ENCODE peak calls at places on chromosomes 16 and 17, in eight cellular contexts. G, L, J, A, Y, M, F and E are unnamed samples.

GRCh38 chr16:82192665-82193064 is 22.6 kb upstream of the MPHOSPH6 start:
- DNase-seq in M (no peak), Y (no peak), L (no peak), F (no peak), A (no peak), J (no peak), G (no peak), E (no peak)

GRCh38 chr17:18191967-18192366 is 8.3 kb downstream of the ALKBH5 start:
- DNase-seq in G (no peak), Y (no peak), M (no peak), F (no peak), J (no peak), A (no peak), L (no peak), E (no peak)

GRCh38 chr17:72967963-72968585 is 124.4 kb downstream of the SLC39A11 start:
- DNase-seq in M (no peak), Y (no peak), F (no peak), G (no peak), J (no peak), L (no peak), A (no peak), E (no peak)

GRCh38 chr17:78168906-78169793 is 769 bp downstream of the SYNGR2 start:
- DNase-seq in A (no peak), G (peak; percentile 82), L (peak; percentile 61), M (no peak), F (peak; percentile 81), Y (peak; percentile 41), J (no peak), E (peak; percentile 76)

GRCh38 chr16:11398851-11399250 is 53.6 kb downstream of the RMI2 start:
- DNase-seq in Y (no peak), A (no peak), L (no peak), J (no peak), G (no peak), F (no peak), M (no peak), E (no peak)

GRCh38 chr16:78134944-78135619 is 35.6 kb downstream of the WWOX start:
- DNase-seq in J (no peak), M (no peak), F (no peak), Y (no peak), L (no peak), A (no peak), G (no peak), E (no peak)

GRCh38 chr16:76926595-76926994 is 264.4 kb upstream of the MON1B start:
- DNase-seq in F (no peak), G (no peak), Y (no peak), L (no peak), M (no peak), A (no peak), J (no peak), E (no peak)

GRCh38 chr17:78005452-78006171 is 47.1 kb downstream of the TNRC6C start:
- DNase-seq in Y (no peak), G (no peak), A (no peak), L (no peak), J (no peak), F (no peak), M (no peak), E (no peak)

GRCh38 chr17:67050476-67051154 is 6.3 kb downstream of the CACNG1 start:
- DNase-seq in F (no peak), G (no peak), L (no peak), A (no peak), Y (no peak), J (no peak), M (no peak), E (no peak)

GRCh38 chr16:70646260-70647241 is at the start of gene IL34:
- DNase-seq in Y (no peak), L (peak; percentile 36), M (no peak), J (no peak), A (no peak), F (no peak), G (no peak), E (no peak)

GRCh38 chr17:50659220-50659619 is 24.5 kb downstream of the ABCC3 start:
- DNase-seq in G (no peak), J (no peak), L (no peak), M (no peak), Y (no peak), F (no peak), A (no peak), E (no peak)

GRCh38 chr17:50872710-50873424 is 6.7 kb upstream of the TOB1 start:
- DNase-seq in M (no peak), G (no peak), A (no peak), J (no peak), L (peak; percentile 39), Y (no peak), F (no peak), E (no peak)

GRCh38 chr16:68492501-68493411 is 44.4 kb upstream of the SMPD3 start:
- DNase-seq in A (no peak), M (no peak), L (no peak), F (peak; percentile 70), G (peak; percentile 99), Y (no peak), J (no peak), E (no peak)

GRCh38 chr17:57256708-57257112 is 387 bp downstream of the MSI2 start:
- DNase-seq in M (no peak), G (peak; percentile 33), A (peak; percentile 36), F (no peak), J (peak; percentile 13), Y (peak; percentile 41), L (no peak), E (peak; percentile 53)

GRCh38 chr17:9519873-9520272 is 55.7 kb downstream of the STX8 start:
- DNase-seq in L (no peak), F (no peak), M (no peak), J (no peak), G (no peak), Y (no peak), A (no peak), E (no peak)

GRCh38 chr16:58651965-58652348 is 22.3 kb upstream of the CNOT1 start:
- DNase-seq in M (no peak), F (no peak), L (no peak), G (no peak), Y (no peak), J (no peak), A (no peak), E (no peak)

GRCh38 chr17:45704251-45704650 is 79.9 kb upstream of the CRHR1 start:
- DNase-seq in G (no peak), F (no peak), Y (no peak), J (no peak), A (no peak), L (no peak), M (no peak), E (no peak)

GRCh38 chr17:57463103-57463885 is 207.0 kb downstream of the MSI2 start:
- DNase-seq in J (no peak), A (peak; percentile 58), Y (no peak), M (no peak), G (no peak), F (peak; percentile 34), L (no peak), E (no peak)

GRCh38 chr17:36721560-36722120 is 120.3 kb downstream of the MRM1 start:
- DNase-seq in G (no peak), Y (peak; percentile 9), F (no peak), L (no peak), M (no peak), J (no peak), A (no peak), E (no peak)

GRCh38 chr16:64589836-64590235 is 532.0 kb downstream of the CDH11 start:
- DNase-seq in M (no peak), J (no peak), A (no peak), F (no peak), G (no peak), Y (no peak), L (no peak), E (no peak)

GRCh38 chr17:44997733-44998520 is 29.8 kb upstream of the C1QL1 start:
- DNase-seq in Y (no peak), G (no peak), J (no peak), A (no peak), F (no peak), M (no peak), L (no peak), E (no peak)

GRCh38 chr17:226108-226772 is 44.8 kb upstream of the DOC2B start:
- DNase-seq in A (no peak), L (peak; percentile 10), M (no peak), G (no peak), Y (no peak), J (no peak), F (peak; percentile 14), E (peak; percentile 20)

GRCh38 chr17:74431568-74432483 is at the start of gene GPRC5C:
- DNase-seq in J (no peak), A (no peak), G (peak; percentile 93), Y (peak; percentile 17), F (peak; percentile 96), L (peak; percentile 81), M (peak; percentile 9), E (peak; percentile 89)

GRCh38 chr17:4327638-4328037 is 38.8 kb downstream of the UBE2G1 start:
- DNase-seq in A (no peak), G (peak; percentile 30), J (no peak), L (no peak), F (no peak), Y (no peak), M (no peak), E (no peak)

GRCh38 chr17:34998205-34998604 is 17.9 kb downstream of the LIG3 start:
- DNase-seq in G (peak; percentile 82), F (peak; percentile 83), Y (peak; percentile 71), A (peak; percentile 41), M (peak; percentile 11), L (peak; percentile 43), J (peak; percentile 52), E (peak; percentile 72)

GRCh38 chr17:38510424-38511125 is 82.3 kb downstream of the ARHGAP23 start:
- DNase-seq in L (no peak), F (no peak), J (no peak), Y (no peak), G (peak; percentile 4), M (no peak), A (no peak), E (no peak)

GRCh38 chr17:28675980-28676379 is 14.0 kb downstream of the SUPT6H start:
- DNase-seq in Y (no peak), F (no peak), L (no peak), G (peak; percentile 63), A (no peak), M (no peak), J (no peak), E (no peak)

GRCh38 chr17:60510031-60510430 is 16.0 kb downstream of the APPBP2 start:
- DNase-seq in F (no peak), A (no peak), Y (no peak), G (no peak), M (no peak), J (no peak), L (no peak), E (no peak)

GRCh38 chr17:41849251-41849990 is 11.8 kb downstream of the KLHL10 start:
- DNase-seq in F (no peak), Y (no peak), M (no peak), G (no peak), J (no peak), A (no peak), L (no peak), E (no peak)

GRCh38 chr16:20181949-20182348 is 108.3 kb upstream of the GPR139 start:
- DNase-seq in Y (no peak), L (no peak), F (no peak), A (no peak), G (no peak), M (no peak), J (no peak), E (no peak)

GRCh38 chr16:48318630-48319029 is 66.6 kb downstream of the SIAH1 start:
- DNase-seq in F (no peak), L (no peak), G (peak; percentile 17), Y (peak; percentile 25), J (no peak), M (no peak), A (no peak), E (no peak)

GRCh38 chr17:48735057-48735341 is 6.4 kb upstream of the HOXB13 start:
- DNase-seq in L (no peak), F (no peak), Y (no peak), M (no peak), J (no peak), A (no peak), G (no peak), E (no peak)